ENCODE peak calls at places on chromosomes 3 and 15, in seven cellular contexts. One of them, this sample, is unnamed.

GRCh38 chr3:78659386-78659987 is 1108.3 kb downstream of the ROBO1 start:
- DNase-seq in A549: no peak
- DNase-seq in PC-9: peak
- DNase-seq in psoas muscle: no peak
- DNase-seq in progenitor cell of endocrine pancreas: no peak
- DNase-seq in brain microvascular endothelial cell: peak
- DNase-seq in fibroblast of lung: peak
- DNase-seq in this sample: peak

GRCh38 chr3:38519000-38519399 is 22.9 kb downstream of the EXOG start:
- DNase-seq in psoas muscle: no peak
- DNase-seq in A549: no peak
- DNase-seq in progenitor cell of endocrine pancreas: no peak
- DNase-seq in PC-9: no peak
- DNase-seq in fibroblast of lung: peak
- DNase-seq in brain microvascular endothelial cell: no peak
- DNase-seq in this sample: peak

GRCh38 chr15:37618368-37618767 is 316.1 kb upstream of the TMCO5A start:
- DNase-seq in A549: no peak
- DNase-seq in brain microvascular endothelial cell: no peak
- DNase-seq in psoas muscle: no peak
- DNase-seq in fibroblast of lung: no peak
- DNase-seq in progenitor cell of endocrine pancreas: no peak
- DNase-seq in PC-9: no peak
- DNase-seq in this sample: no peak

GRCh38 chr15:51758645-51759044 is 7.2 kb downstream of the TMOD2 start:
- DNase-seq in A549: no peak
- DNase-seq in progenitor cell of endocrine pancreas: no peak
- DNase-seq in fibroblast of lung: peak
- DNase-seq in PC-9: no peak
- DNase-seq in brain microvascular endothelial cell: peak
- DNase-seq in psoas muscle: peak
- DNase-seq in this sample: peak

GRCh38 chr3:141100531-141101320 is 49.6 kb downstream of the SPSB4 start:
- DNase-seq in brain microvascular endothelial cell: no peak
- DNase-seq in progenitor cell of endocrine pancreas: no peak
- DNase-seq in psoas muscle: no peak
- DNase-seq in fibroblast of lung: no peak
- DNase-seq in A549: no peak
- DNase-seq in PC-9: no peak
- DNase-seq in this sample: no peak

GRCh38 chr3:131453536-131453935 is 49.2 kb downstream of the MRPL3 start:
- DNase-seq in progenitor cell of endocrine pancreas: no peak
- DNase-seq in PC-9: no peak
- DNase-seq in psoas muscle: no peak
- DNase-seq in fibroblast of lung: peak
- DNase-seq in brain microvascular endothelial cell: no peak
- DNase-seq in A549: no peak
- DNase-seq in this sample: no peak

GRCh38 chr3:188061133-188061532 is 92.8 kb upstream of the LPP start:
- DNase-seq in progenitor cell of endocrine pancreas: no peak
- DNase-seq in PC-9: peak
- DNase-seq in A549: peak
- DNase-seq in fibroblast of lung: peak
- DNase-seq in psoas muscle: no peak
- DNase-seq in brain microvascular endothelial cell: peak
- DNase-seq in this sample: peak

GRCh38 chr3:189233225-189233858 is 61.6 kb downstream of the TPRG1 start:
- DNase-seq in PC-9: peak
- DNase-seq in progenitor cell of endocrine pancreas: peak
- DNase-seq in A549: peak
- DNase-seq in brain microvascular endothelial cell: peak
- DNase-seq in psoas muscle: peak
- DNase-seq in fibroblast of lung: peak
- DNase-seq in this sample: peak

GRCh38 chr15:69987492-69988482 is 109.9 kb downstream of the TLE3 start:
- DNase-seq in fibroblast of lung: no peak
- DNase-seq in progenitor cell of endocrine pancreas: no peak
- DNase-seq in brain microvascular endothelial cell: no peak
- DNase-seq in A549: no peak
- DNase-seq in psoas muscle: no peak
- DNase-seq in PC-9: peak
- DNase-seq in this sample: no peak

GRCh38 chr3:132394334-132394733 is 23.0 kb upstream of the DNAJC13 start:
- DNase-seq in brain microvascular endothelial cell: no peak
- DNase-seq in psoas muscle: peak
- DNase-seq in progenitor cell of endocrine pancreas: no peak
- DNase-seq in PC-9: no peak
- DNase-seq in fibroblast of lung: peak
- DNase-seq in A549: no peak
- DNase-seq in this sample: peak

GRCh38 chr15:25072857-25073476 is 118.2 kb downstream of the SNRPN start:
- DNase-seq in A549: no peak
- DNase-seq in PC-9: no peak
- DNase-seq in progenitor cell of endocrine pancreas: no peak
- DNase-seq in brain microvascular endothelial cell: no peak
- DNase-seq in psoas muscle: no peak
- DNase-seq in fibroblast of lung: no peak
- DNase-seq in this sample: no peak

GRCh38 chr3:106578911-106579310 is 710.1 kb upstream of the CBLB start:
- DNase-seq in A549: no peak
- DNase-seq in fibroblast of lung: no peak
- DNase-seq in PC-9: no peak
- DNase-seq in brain microvascular endothelial cell: no peak
- DNase-seq in progenitor cell of endocrine pancreas: no peak
- DNase-seq in psoas muscle: no peak
- DNase-seq in this sample: no peak

GRCh38 chr3:118472586-118472985 is 562.1 kb downstream of the IGSF11 start:
- DNase-seq in brain microvascular endothelial cell: no peak
- DNase-seq in A549: no peak
- DNase-seq in fibroblast of lung: peak
- DNase-seq in PC-9: peak
- DNase-seq in progenitor cell of endocrine pancreas: no peak
- DNase-seq in psoas muscle: no peak
- DNase-seq in this sample: peak

GRCh38 chr3:107368999-107369398 is 8.2 kb upstream of the CCDC54 start:
- DNase-seq in brain microvascular endothelial cell: no peak
- DNase-seq in A549: no peak
- DNase-seq in progenitor cell of endocrine pancreas: no peak
- DNase-seq in PC-9: no peak
- DNase-seq in psoas muscle: no peak
- DNase-seq in fibroblast of lung: no peak
- DNase-seq in this sample: no peak

GRCh38 chr15:39125904-39126303 is 455.0 kb upstream of the THBS1 start:
- DNase-seq in brain microvascular endothelial cell: no peak
- DNase-seq in progenitor cell of endocrine pancreas: no peak
- DNase-seq in PC-9: peak
- DNase-seq in A549: peak
- DNase-seq in psoas muscle: no peak
- DNase-seq in fibroblast of lung: peak
- DNase-seq in this sample: peak

GRCh38 chr3:177057768-177058167 is 139.5 kb downstream of the TBL1XR1 start:
- DNase-seq in brain microvascular endothelial cell: no peak
- DNase-seq in psoas muscle: no peak
- DNase-seq in fibroblast of lung: peak
- DNase-seq in progenitor cell of endocrine pancreas: no peak
- DNase-seq in PC-9: no peak
- DNase-seq in A549: no peak
- DNase-seq in this sample: no peak

GRCh38 chr3:4290272-4290893 is 12.8 kb upstream of the SETMAR start:
- DNase-seq in brain microvascular endothelial cell: peak
- DNase-seq in progenitor cell of endocrine pancreas: peak
- DNase-seq in A549: peak
- DNase-seq in fibroblast of lung: peak
- DNase-seq in PC-9: no peak
- DNase-seq in psoas muscle: no peak
- DNase-seq in this sample: peak

GRCh38 chr3:183224581-183224980 is 28.5 kb upstream of the B3GNT5 start:
- DNase-seq in PC-9: no peak
- DNase-seq in brain microvascular endothelial cell: no peak
- DNase-seq in fibroblast of lung: no peak
- DNase-seq in psoas muscle: no peak
- DNase-seq in A549: no peak
- DNase-seq in progenitor cell of endocrine pancreas: no peak
- DNase-seq in this sample: no peak

GRCh38 chr15:100628746-100629145 is 26.4 kb downstream of the ASB7 start:
- DNase-seq in PC-9: no peak
- DNase-seq in brain microvascular endothelial cell: no peak
- DNase-seq in progenitor cell of endocrine pancreas: no peak
- DNase-seq in psoas muscle: no peak
- DNase-seq in fibroblast of lung: peak
- DNase-seq in A549: no peak
- DNase-seq in this sample: peak

GRCh38 chr15:66692808-66693596 is 9.0 kb upstream of the SMAD6 start:
- DNase-seq in brain microvascular endothelial cell: no peak
- DNase-seq in progenitor cell of endocrine pancreas: no peak
- DNase-seq in psoas muscle: no peak
- DNase-seq in PC-9: no peak
- DNase-seq in fibroblast of lung: no peak
- DNase-seq in A549: no peak
- DNase-seq in this sample: no peak

GRCh38 chr15:60520825-60521368 is 42.0 kb upstream of the ICE2 start:
- DNase-seq in A549: peak
- DNase-seq in progenitor cell of endocrine pancreas: peak
- DNase-seq in fibroblast of lung: peak
- DNase-seq in brain microvascular endothelial cell: peak
- DNase-seq in PC-9: peak
- DNase-seq in psoas muscle: peak
- DNase-seq in this sample: peak

GRCh38 chr3:53939081-53939582 is 47.5 kb upstream of the SELENOK start:
- DNase-seq in fibroblast of lung: no peak
- DNase-seq in psoas muscle: no peak
- DNase-seq in progenitor cell of endocrine pancreas: no peak
- DNase-seq in A549: no peak
- DNase-seq in PC-9: no peak
- DNase-seq in brain microvascular endothelial cell: no peak
- DNase-seq in this sample: peak

GRCh38 chr3:105647047-105647446 is 221.8 kb downstream of the CBLB start:
- DNase-seq in progenitor cell of endocrine pancreas: no peak
- DNase-seq in psoas muscle: no peak
- DNase-seq in A549: no peak
- DNase-seq in PC-9: peak
- DNase-seq in brain microvascular endothelial cell: peak
- DNase-seq in fibroblast of lung: peak
- DNase-seq in this sample: peak

GRCh38 chr15:85289677-85290365 is 90.6 kb upstream of the AKAP13 start:
- DNase-seq in psoas muscle: peak
- DNase-seq in progenitor cell of endocrine pancreas: no peak
- DNase-seq in A549: peak
- DNase-seq in PC-9: peak
- DNase-seq in fibroblast of lung: peak
- DNase-seq in brain microvascular endothelial cell: peak
- DNase-seq in this sample: peak

GRCh38 chr15:76056931-76057330 is 2.9 kb upstream of the TMEM266 start:
- DNase-seq in brain microvascular endothelial cell: no peak
- DNase-seq in A549: no peak
- DNase-seq in PC-9: no peak
- DNase-seq in progenitor cell of endocrine pancreas: no peak
- DNase-seq in fibroblast of lung: no peak
- DNase-seq in psoas muscle: no peak
- DNase-seq in this sample: no peak

GRCh38 chr15:27743078-27743477 is 356.0 kb downstream of the OCA2 start:
- DNase-seq in A549: no peak
- DNase-seq in PC-9: no peak
- DNase-seq in progenitor cell of endocrine pancreas: no peak
- DNase-seq in psoas muscle: no peak
- DNase-seq in brain microvascular endothelial cell: no peak
- DNase-seq in fibroblast of lung: no peak
- DNase-seq in this sample: no peak

DNA sequence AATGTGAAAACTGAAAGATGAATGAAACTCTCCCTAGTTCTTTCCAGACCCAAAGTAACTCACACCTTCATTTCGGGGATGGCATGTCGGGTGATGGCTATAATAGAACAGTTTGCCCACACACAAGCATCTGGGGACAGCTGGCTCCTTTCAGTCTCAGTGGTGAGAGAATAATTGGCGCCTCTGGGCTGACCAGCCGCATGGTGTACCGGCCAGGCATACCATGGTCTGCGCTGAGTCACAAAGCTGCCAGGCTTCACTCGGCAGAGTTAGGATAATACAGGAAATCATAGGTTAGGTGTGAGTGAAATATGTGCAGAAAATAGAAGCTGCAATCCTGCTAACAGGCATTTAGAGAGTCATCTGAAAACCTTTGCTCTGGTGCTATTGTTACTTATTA is 80.4 kb upstream of the IGF1R start:
- DNase-seq in PC-9: peak
- DNase-seq in fibroblast of lung: peak
- DNase-seq in progenitor cell of endocrine pancreas: no peak
- DNase-seq in psoas muscle: no peak
- DNase-seq in brain microvascular endothelial cell: no peak
- DNase-seq in A549: no peak
- DNase-seq in this sample: no peak
- TF ChIP-seq CTCF in PC-9: no peak
- TF ChIP-seq CTCF in fibroblast of lung: no peak
- TF ChIP-seq CTCF in progenitor cell of endocrine pancreas: no peak
- TF ChIP-seq CTCF in psoas muscle: no peak
- TF ChIP-seq CTCF in brain microvascular endothelial cell: no peak
- TF ChIP-seq CTCF in A549: no peak
- TF ChIP-seq CTCF in this sample: no peak

DNA sequence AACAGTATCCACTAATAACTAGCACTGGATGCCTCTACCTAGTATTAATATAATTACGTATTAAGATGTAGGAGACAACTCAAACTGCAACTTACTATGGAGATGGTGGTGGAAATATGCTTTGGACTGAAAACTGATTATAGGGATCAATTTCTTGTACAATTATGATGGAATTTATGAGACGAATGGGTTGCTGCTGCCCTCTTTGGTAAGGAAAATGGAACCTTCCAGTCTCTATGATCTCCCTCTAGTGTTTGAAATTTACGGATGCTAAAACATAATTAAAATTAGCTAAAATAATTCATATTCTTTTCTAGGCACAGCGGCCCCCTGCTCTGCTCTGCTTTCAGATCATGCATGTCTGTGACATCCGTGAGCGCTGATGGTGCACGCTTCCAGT is 132.3 kb downstream of the NR2F2 start:
- DNase-seq in PC-9: no peak
- DNase-seq in brain microvascular endothelial cell: no peak
- DNase-seq in psoas muscle: no peak
- DNase-seq in fibroblast of lung: no peak
- DNase-seq in A549: no peak
- DNase-seq in progenitor cell of endocrine pancreas: no peak
- DNase-seq in this sample: peak
- TF ChIP-seq CTCF in PC-9: peak
- TF ChIP-seq CTCF in brain microvascular endothelial cell: peak
- TF ChIP-seq CTCF in psoas muscle: no peak
- TF ChIP-seq CTCF in fibroblast of lung: peak
- TF ChIP-seq CTCF in A549: no peak
- TF ChIP-seq CTCF in progenitor cell of endocrine pancreas: no peak
- TF ChIP-seq CTCF in this sample: peak

GRCh38 chr3:8938021-8938420 is 25.3 kb downstream of the RAD18 start:
- DNase-seq in progenitor cell of endocrine pancreas: no peak
- DNase-seq in psoas muscle: no peak
- DNase-seq in PC-9: no peak
- DNase-seq in fibroblast of lung: peak
- DNase-seq in brain microvascular endothelial cell: no peak
- DNase-seq in A549: peak
- DNase-seq in this sample: peak
- TF ChIP-seq CTCF in progenitor cell of endocrine pancreas: peak
- TF ChIP-seq CTCF in psoas muscle: no peak
- TF ChIP-seq CTCF in PC-9: peak
- TF ChIP-seq CTCF in fibroblast of lung: peak
- TF ChIP-seq CTCF in brain microvascular endothelial cell: peak
- TF ChIP-seq CTCF in A549: peak
- TF ChIP-seq CTCF in this sample: peak

GRCh38 chr3:46848271-46849097 is 14.8 kb downstream of the MYL3 start:
- DNase-seq in fibroblast of lung: peak
- DNase-seq in brain microvascular endothelial cell: peak
- DNase-seq in psoas muscle: peak
- DNase-seq in A549: no peak
- DNase-seq in progenitor cell of endocrine pancreas: no peak
- DNase-seq in PC-9: peak
- DNase-seq in this sample: peak
- TF ChIP-seq CTCF in fibroblast of lung: peak
- TF ChIP-seq CTCF in brain microvascular endothelial cell: peak
- TF ChIP-seq CTCF in psoas muscle: peak
- TF ChIP-seq CTCF in A549: no peak
- TF ChIP-seq CTCF in progenitor cell of endocrine pancreas: peak
- TF ChIP-seq CTCF in PC-9: peak
- TF ChIP-seq CTCF in this sample: peak